ENCODE peak calls at places on chromosomes 4 and X, in six cellular contexts. One of them, this sample, is unnamed.

GRCh38 chr4:111959202-111959601 is 186.1 kb upstream of the FAM241A start:
- DNase-seq in omental fat pad: no peak
- DNase-seq in activated CD4-positive, alpha-beta T cell treated with anti-CD3 and anti-CD28 coated beads, Interleukin-2, amount 10 ng/mL, durations not matched to agents 7 days and 5 days: no peak
- DNase-seq in epithelial cell of esophagus: peak
- DNase-seq in astrocyte of the spinal cord: peak
- DNase-seq in left ventricle myocardium inferior: no peak
- DNase-seq in this sample: no peak

GRCh38 chr4:43875655-43876054 is 573.0 kb downstream of the KCTD8 start:
- DNase-seq in omental fat pad: no peak
- DNase-seq in activated CD4-positive, alpha-beta T cell treated with anti-CD3 and anti-CD28 coated beads, Interleukin-2, amount 10 ng/mL, durations not matched to agents 7 days and 5 days: no peak
- DNase-seq in epithelial cell of esophagus: no peak
- DNase-seq in astrocyte of the spinal cord: no peak
- DNase-seq in left ventricle myocardium inferior: no peak
- DNase-seq in this sample: no peak

GRCh38 chr4:36716874-36717273 is 435.5 kb downstream of the DTHD1 start:
- DNase-seq in omental fat pad: no peak
- DNase-seq in activated CD4-positive, alpha-beta T cell treated with anti-CD3 and anti-CD28 coated beads, Interleukin-2, amount 10 ng/mL, durations not matched to agents 7 days and 5 days: no peak
- DNase-seq in epithelial cell of esophagus: peak
- DNase-seq in astrocyte of the spinal cord: no peak
- DNase-seq in left ventricle myocardium inferior: no peak
- DNase-seq in this sample: no peak

GRCh38 chrX:107398115-107398514 is 51.3 kb upstream of the FRMPD3 start:
- DNase-seq in omental fat pad: no peak
- DNase-seq in activated CD4-positive, alpha-beta T cell treated with anti-CD3 and anti-CD28 coated beads, Interleukin-2, amount 10 ng/mL, durations not matched to agents 7 days and 5 days: no peak
- DNase-seq in epithelial cell of esophagus: no peak
- DNase-seq in astrocyte of the spinal cord: no peak
- DNase-seq in left ventricle myocardium inferior: no peak
- DNase-seq in this sample: no peak

GRCh38 chrX:52082578-52082977 is 13.6 kb upstream of the MAGED4B start:
- DNase-seq in omental fat pad: no peak
- DNase-seq in activated CD4-positive, alpha-beta T cell treated with anti-CD3 and anti-CD28 coated beads, Interleukin-2, amount 10 ng/mL, durations not matched to agents 7 days and 5 days: no peak
- DNase-seq in epithelial cell of esophagus: no peak
- DNase-seq in astrocyte of the spinal cord: peak
- DNase-seq in left ventricle myocardium inferior: no peak
- DNase-seq in this sample: no peak

GRCh38 chrX:39755152-39756032 is 342.4 kb downstream of the BCOR start:
- DNase-seq in omental fat pad: peak
- DNase-seq in activated CD4-positive, alpha-beta T cell treated with anti-CD3 and anti-CD28 coated beads, Interleukin-2, amount 10 ng/mL, durations not matched to agents 7 days and 5 days: no peak
- DNase-seq in epithelial cell of esophagus: peak
- DNase-seq in astrocyte of the spinal cord: peak
- DNase-seq in left ventricle myocardium inferior: peak
- DNase-seq in this sample: no peak

GRCh38 chr4:22471999-22472434 is 43.8 kb downstream of the ADGRA3 start:
- DNase-seq in omental fat pad: no peak
- DNase-seq in activated CD4-positive, alpha-beta T cell treated with anti-CD3 and anti-CD28 coated beads, Interleukin-2, amount 10 ng/mL, durations not matched to agents 7 days and 5 days: no peak
- DNase-seq in epithelial cell of esophagus: peak
- DNase-seq in astrocyte of the spinal cord: no peak
- DNase-seq in left ventricle myocardium inferior: no peak
- DNase-seq in this sample: no peak

GRCh38 chr4:123922847-123923246 is 526.3 kb downstream of the SPRY1 start:
- DNase-seq in omental fat pad: no peak
- DNase-seq in activated CD4-positive, alpha-beta T cell treated with anti-CD3 and anti-CD28 coated beads, Interleukin-2, amount 10 ng/mL, durations not matched to agents 7 days and 5 days: no peak
- DNase-seq in epithelial cell of esophagus: peak
- DNase-seq in astrocyte of the spinal cord: no peak
- DNase-seq in left ventricle myocardium inferior: no peak
- DNase-seq in this sample: no peak

GRCh38 chr4:23932935-23933334 is 43.1 kb upstream of the PPARGC1A start:
- DNase-seq in omental fat pad: no peak
- DNase-seq in activated CD4-positive, alpha-beta T cell treated with anti-CD3 and anti-CD28 coated beads, Interleukin-2, amount 10 ng/mL, durations not matched to agents 7 days and 5 days: no peak
- DNase-seq in epithelial cell of esophagus: peak
- DNase-seq in astrocyte of the spinal cord: peak
- DNase-seq in left ventricle myocardium inferior: no peak
- DNase-seq in this sample: no peak

GRCh38 chrX:15242899-15243555 is 26.9 kb downstream of the ASB9 start:
- DNase-seq in omental fat pad: peak
- DNase-seq in activated CD4-positive, alpha-beta T cell treated with anti-CD3 and anti-CD28 coated beads, Interleukin-2, amount 10 ng/mL, durations not matched to agents 7 days and 5 days: peak
- DNase-seq in epithelial cell of esophagus: peak
- DNase-seq in astrocyte of the spinal cord: peak
- DNase-seq in left ventricle myocardium inferior: no peak
- DNase-seq in this sample: peak

GRCh38 chrX:18119856-18120255 is 100.8 kb downstream of the BEND2 start:
- DNase-seq in omental fat pad: no peak
- DNase-seq in activated CD4-positive, alpha-beta T cell treated with anti-CD3 and anti-CD28 coated beads, Interleukin-2, amount 10 ng/mL, durations not matched to agents 7 days and 5 days: no peak
- DNase-seq in epithelial cell of esophagus: no peak
- DNase-seq in astrocyte of the spinal cord: no peak
- DNase-seq in left ventricle myocardium inferior: no peak
- DNase-seq in this sample: no peak

GRCh38 chr4:112604590-112604989 is 32.1 kb downstream of the ZGRF1 start:
- DNase-seq in omental fat pad: no peak
- DNase-seq in activated CD4-positive, alpha-beta T cell treated with anti-CD3 and anti-CD28 coated beads, Interleukin-2, amount 10 ng/mL, durations not matched to agents 7 days and 5 days: peak
- DNase-seq in epithelial cell of esophagus: peak
- DNase-seq in astrocyte of the spinal cord: peak
- DNase-seq in left ventricle myocardium inferior: no peak
- DNase-seq in this sample: peak

GRCh38 chr4:138225477-138225876 is 16.7 kb downstream of the SLC7A11 start:
- DNase-seq in omental fat pad: no peak
- DNase-seq in activated CD4-positive, alpha-beta T cell treated with anti-CD3 and anti-CD28 coated beads, Interleukin-2, amount 10 ng/mL, durations not matched to agents 7 days and 5 days: no peak
- DNase-seq in epithelial cell of esophagus: no peak
- DNase-seq in astrocyte of the spinal cord: no peak
- DNase-seq in left ventricle myocardium inferior: no peak
- DNase-seq in this sample: no peak

GRCh38 chrX:153380691-153381090 is 20.5 kb downstream of the PNMA6E start:
- DNase-seq in omental fat pad: no peak
- DNase-seq in activated CD4-positive, alpha-beta T cell treated with anti-CD3 and anti-CD28 coated beads, Interleukin-2, amount 10 ng/mL, durations not matched to agents 7 days and 5 days: no peak
- DNase-seq in epithelial cell of esophagus: no peak
- DNase-seq in astrocyte of the spinal cord: no peak
- DNase-seq in left ventricle myocardium inferior: no peak
- DNase-seq in this sample: no peak

GRCh38 chr4:39502034-39502658 is 25.1 kb downstream of the UGDH start:
- DNase-seq in omental fat pad: no peak
- DNase-seq in activated CD4-positive, alpha-beta T cell treated with anti-CD3 and anti-CD28 coated beads, Interleukin-2, amount 10 ng/mL, durations not matched to agents 7 days and 5 days: no peak
- DNase-seq in epithelial cell of esophagus: peak
- DNase-seq in astrocyte of the spinal cord: peak
- DNase-seq in left ventricle myocardium inferior: no peak
- DNase-seq in this sample: no peak

GRCh38 chrX:129637217-129638109 is 17.3 kb downstream of the APLN start:
- DNase-seq in omental fat pad: peak
- DNase-seq in activated CD4-positive, alpha-beta T cell treated with anti-CD3 and anti-CD28 coated beads, Interleukin-2, amount 10 ng/mL, durations not matched to agents 7 days and 5 days: peak
- DNase-seq in epithelial cell of esophagus: peak
- DNase-seq in astrocyte of the spinal cord: peak
- DNase-seq in left ventricle myocardium inferior: peak
- DNase-seq in this sample: peak

GRCh38 chr4:90159193-90159592 is 32.0 kb downstream of the CCSER1 start:
- DNase-seq in omental fat pad: no peak
- DNase-seq in activated CD4-positive, alpha-beta T cell treated with anti-CD3 and anti-CD28 coated beads, Interleukin-2, amount 10 ng/mL, durations not matched to agents 7 days and 5 days: no peak
- DNase-seq in epithelial cell of esophagus: peak
- DNase-seq in astrocyte of the spinal cord: peak
- DNase-seq in left ventricle myocardium inferior: no peak
- DNase-seq in this sample: no peak

GRCh38 chr4:180052629-180053028 is 2190.6 kb upstream of the TENM3 start:
- DNase-seq in omental fat pad: no peak
- DNase-seq in activated CD4-positive, alpha-beta T cell treated with anti-CD3 and anti-CD28 coated beads, Interleukin-2, amount 10 ng/mL, durations not matched to agents 7 days and 5 days: no peak
- DNase-seq in epithelial cell of esophagus: no peak
- DNase-seq in astrocyte of the spinal cord: no peak
- DNase-seq in left ventricle myocardium inferior: no peak
- DNase-seq in this sample: no peak

GRCh38 chrX:151030845-151031244 is 47.7 kb downstream of the HMGB3 start:
- DNase-seq in omental fat pad: no peak
- DNase-seq in activated CD4-positive, alpha-beta T cell treated with anti-CD3 and anti-CD28 coated beads, Interleukin-2, amount 10 ng/mL, durations not matched to agents 7 days and 5 days: no peak
- DNase-seq in epithelial cell of esophagus: peak
- DNase-seq in astrocyte of the spinal cord: no peak
- DNase-seq in left ventricle myocardium inferior: no peak
- DNase-seq in this sample: no peak

GRCh38 chr4:1713003-1713397 is 881 bp upstream of the SLBP start:
- DNase-seq in omental fat pad: no peak
- DNase-seq in activated CD4-positive, alpha-beta T cell treated with anti-CD3 and anti-CD28 coated beads, Interleukin-2, amount 10 ng/mL, durations not matched to agents 7 days and 5 days: no peak
- DNase-seq in epithelial cell of esophagus: peak
- DNase-seq in astrocyte of the spinal cord: no peak
- DNase-seq in left ventricle myocardium inferior: no peak
- DNase-seq in this sample: no peak

GRCh38 chrX:124239911-124240310 is 92.5 kb upstream of the TEX13D start:
- DNase-seq in omental fat pad: no peak
- DNase-seq in activated CD4-positive, alpha-beta T cell treated with anti-CD3 and anti-CD28 coated beads, Interleukin-2, amount 10 ng/mL, durations not matched to agents 7 days and 5 days: peak
- DNase-seq in epithelial cell of esophagus: no peak
- DNase-seq in astrocyte of the spinal cord: no peak
- DNase-seq in left ventricle myocardium inferior: no peak
- DNase-seq in this sample: no peak

GRCh38 chr4:17630228-17630627 is 15.8 kb downstream of the MED28 start:
- DNase-seq in omental fat pad: no peak
- DNase-seq in activated CD4-positive, alpha-beta T cell treated with anti-CD3 and anti-CD28 coated beads, Interleukin-2, amount 10 ng/mL, durations not matched to agents 7 days and 5 days: no peak
- DNase-seq in epithelial cell of esophagus: no peak
- DNase-seq in astrocyte of the spinal cord: no peak
- DNase-seq in left ventricle myocardium inferior: no peak
- DNase-seq in this sample: no peak

GRCh38 chr4:89539797-89540711 is 232.5 kb upstream of the GPRIN3 start:
- DNase-seq in omental fat pad: no peak
- DNase-seq in activated CD4-positive, alpha-beta T cell treated with anti-CD3 and anti-CD28 coated beads, Interleukin-2, amount 10 ng/mL, durations not matched to agents 7 days and 5 days: no peak
- DNase-seq in epithelial cell of esophagus: no peak
- DNase-seq in astrocyte of the spinal cord: no peak
- DNase-seq in left ventricle myocardium inferior: no peak
- DNase-seq in this sample: no peak

GRCh38 chrX:119669424-119670037 is 23.4 kb downstream of the SEPTIN6 start:
- DNase-seq in omental fat pad: no peak
- DNase-seq in activated CD4-positive, alpha-beta T cell treated with anti-CD3 and anti-CD28 coated beads, Interleukin-2, amount 10 ng/mL, durations not matched to agents 7 days and 5 days: no peak
- DNase-seq in epithelial cell of esophagus: no peak
- DNase-seq in astrocyte of the spinal cord: peak
- DNase-seq in left ventricle myocardium inferior: no peak
- DNase-seq in this sample: no peak

GRCh38 chr4:176387571-176387970 is 67.8 kb downstream of the SPCS3 start:
- DNase-seq in omental fat pad: no peak
- DNase-seq in activated CD4-positive, alpha-beta T cell treated with anti-CD3 and anti-CD28 coated beads, Interleukin-2, amount 10 ng/mL, durations not matched to agents 7 days and 5 days: no peak
- DNase-seq in epithelial cell of esophagus: no peak
- DNase-seq in astrocyte of the spinal cord: peak
- DNase-seq in left ventricle myocardium inferior: no peak
- DNase-seq in this sample: no peak

GRCh38 chr4:54658321-54659093 is 750 bp downstream of the KIT start:
- DNase-seq in omental fat pad: no peak
- DNase-seq in activated CD4-positive, alpha-beta T cell treated with anti-CD3 and anti-CD28 coated beads, Interleukin-2, amount 10 ng/mL, durations not matched to agents 7 days and 5 days: peak
- DNase-seq in epithelial cell of esophagus: peak
- DNase-seq in astrocyte of the spinal cord: peak
- DNase-seq in left ventricle myocardium inferior: peak
- DNase-seq in this sample: no peak